ENCODE peak calls at places on chromosomes 4 and X, in seven cellular contexts. C is Right ventricle myocardium superior; D is glutamatergic neuron; F is SK-N-SH; X is stimulated activated CD8-positive, alpha-beta memory T cell treated with anti-CD3 and anti-CD28 coated beads, Interleukin-7, amount 100 ng/mL, for 1 hour; S is RKO; O is HFFc6. Y is an unnamed sample.

GRCh38 chrX:43970528-43970927 is 2.7 kb downstream of the NDP start:
- DNase-seq in C (no peak), S (peak), F (no peak), X (no peak), O (peak), D (no peak), Y (no peak)

GRCh38 chr4:79445371-79445781 is 37.3 kb upstream of the GK2 start:
- DNase-seq in D (peak), C (no peak), O (no peak), F (no peak), S (no peak), X (no peak), Y (peak)

GRCh38 chr4:52588097-52588496 is 71.0 kb downstream of the USP46 start:
- DNase-seq in S (peak), F (peak), O (no peak), C (peak), D (peak), X (no peak), Y (peak)

GRCh38 chrX:150897371-150898319 is 823 bp downstream of the CD99L2 start:
- DNase-seq in C (peak), O (peak), F (peak), D (peak), S (peak), X (no peak), Y (peak)

GRCh38 chrX:154376768-154377167 is 2.3 kb upstream of the EMD start:
- DNase-seq in F (no peak), C (no peak), S (no peak), X (no peak), O (no peak), D (no peak), Y (no peak)

GRCh38 chr4:147707892-147708672 is 23.8 kb upstream of the ARHGAP10 start:
- DNase-seq in S (peak), F (peak), C (no peak), X (peak), D (peak), O (peak), Y (peak)

GRCh38 chrX:119753639-119754257 is 4.6 kb upstream of the SOWAHD start:
- DNase-seq in F (peak), D (no peak), X (no peak), O (peak), C (no peak), S (peak), Y (peak)

GRCh38 chr4:31083451-31083850 is 363.3 kb downstream of the PCDH7 start:
- DNase-seq in D (no peak), X (no peak), C (no peak), O (no peak), S (no peak), F (no peak), Y (peak)

GRCh38 chrX:42028113-42028512 is 104.8 kb upstream of the CASK start:
- DNase-seq in S (no peak), F (peak), C (no peak), X (no peak), D (no peak), O (no peak), Y (no peak)

GRCh38 chrX:40145001-40145631 is 47.4 kb upstream of the BCOR start:
- DNase-seq in F (peak), D (no peak), C (peak), X (no peak), O (peak), S (no peak), Y (no peak)

GRCh38 chr4:46975841-46976551 is 17.4 kb downstream of the GABRA4 start:
- DNase-seq in X (no peak), S (no peak), C (no peak), O (no peak), D (no peak), F (no peak), Y (no peak)

GRCh38 chr4:165201806-165202205 is 5.6 kb upstream of the KLHL2 start:
- DNase-seq in D (no peak), S (no peak), C (no peak), O (no peak), X (no peak), F (no peak), Y (no peak)

GRCh38 chr4:25635501-25635900 is 20.1 kb upstream of the SLC34A2 start:
- DNase-seq in F (no peak), S (no peak), C (no peak), O (no peak), X (no peak), D (no peak), Y (no peak)

Y was measured in D341Med.